ENCODE peak calls at places on chromosomes 5 and 9, in eight cellular contexts. I is mesenchymal stem cell, Y is endothelial cell of umbilical vein, D is kidney, Z is endodermal cell, X is H9, G is GM23248, V is neuronal stem cell. K is an unnamed sample.

GRCh38 chr5:137071941-137072340 is 427.2 kb downstream of the SPOCK1 start:
- DNase-seq in I (no peak), Y (peak; percentile 72), D (no peak), Z (no peak), X (no peak), G (peak; percentile 77), V (no peak), K (no peak)

GRCh38 chr9:68913054-68913453 is 100.9 kb downstream of the PRKACG start:
- DNase-seq in I (no peak), Y (no peak), D (no peak), Z (no peak), X (no peak), G (no peak), V (no peak), K (no peak)

GRCh38 chr9:127634021-127634420 is 21.9 kb downstream of the STXBP1 start:
- DNase-seq in I (no peak), Y (peak; percentile 49), D (no peak), Z (peak; percentile 62), X (no peak), G (no peak), V (no peak), K (peak; percentile 72)

GRCh38 chr5:86880785-86881492 is 263.2 kb downstream of the COX7C start:
- DNase-seq in I (peak; percentile 91), Y (peak; percentile 69), D (no peak), Z (peak; percentile 90), X (peak; percentile 89), G (peak; percentile 88), V (peak; percentile 55), K (peak; percentile 64)

GRCh38 chr5:61806491-61807020 is 474.5 kb downstream of the ZSWIM6 start:
- DNase-seq in I (no peak), Y (no peak), D (no peak), Z (no peak), X (no peak), G (no peak), V (no peak), K (no peak)

GRCh38 chr5:122085041-122085440 is 7.0 kb upstream of the LOX start:
- DNase-seq in I (no peak), Y (no peak), D (no peak), Z (no peak), X (no peak), G (no peak), V (no peak), K (no peak)

GRCh38 chr9:28678097-28678496 is 1104.8 kb upstream of the C9orf72 start:
- DNase-seq in I (no peak), Y (no peak), D (no peak), Z (no peak), X (no peak), G (no peak), V (no peak), K (peak; percentile 52)

GRCh38 chr5:55096860-55097259 is 5.6 kb upstream of the GZMA start:
- DNase-seq in I (no peak), Y (no peak), D (no peak), Z (no peak), X (no peak), G (no peak), V (no peak), K (no peak)

GRCh38 chr5:111697881-111698757 is 58.9 kb downstream of the NREP start:
- DNase-seq in I (peak; percentile 77), Y (peak; percentile 88), D (no peak), Z (peak; percentile 85), X (peak; percentile 59), G (peak; percentile 74), V (no peak), K (no peak)

GRCh38 chr5:77292026-77292757 is 81.7 kb downstream of the PDE8B start:
- DNase-seq in I (peak; percentile 8), Y (no peak), D (no peak), Z (no peak), X (no peak), G (peak; percentile 76), V (no peak), K (no peak)

GRCh38 chr9:119902611-119903010 is 533.4 kb upstream of the BRINP1 start:
- DNase-seq in I (no peak), Y (no peak), D (no peak), Z (no peak), X (no peak), G (no peak), V (no peak), K (no peak)

GRCh38 chr5:96000308-96000707 is 38.7 kb upstream of the ELL2 start:
- DNase-seq in I (no peak), Y (no peak), D (no peak), Z (no peak), X (no peak), G (no peak), V (no peak), K (no peak)

GRCh38 chr5:71922584-71923106 is 184.6 kb upstream of the MAP1B start:
- DNase-seq in I (peak; percentile 45), Y (peak; percentile 87), D (no peak), Z (peak; percentile 68), X (peak; percentile 37), G (peak; percentile 93), V (no peak), K (peak; percentile 92)

GRCh38 chr9:32431940-32432555 is 47.6 kb downstream of the ACO1 start:
- DNase-seq in I (peak; percentile 59), Y (peak; percentile 54), D (no peak), Z (peak; percentile 75), X (peak; percentile 43), G (peak; percentile 60), V (peak; percentile 12), K (peak; percentile 4)

GRCh38 chr9:37827483-37828165 is 27.0 kb downstream of the DCAF10 start:
- DNase-seq in I (no peak), Y (no peak), D (no peak), Z (no peak), X (no peak), G (no peak), V (no peak), K (no peak)

GRCh38 chr5:93601433-93602175 is 18.6 kb downstream of the NR2F1 start:
- DNase-seq in I (peak; percentile 34), Y (no peak), D (no peak), Z (no peak), X (no peak), G (no peak), V (no peak), K (no peak)

GRCh38 chr9:98107926-98108325 is 11.1 kb downstream of the TRIM14 start:
- DNase-seq in I (no peak), Y (no peak), D (no peak), Z (no peak), X (no peak), G (no peak), V (no peak), K (no peak)

GRCh38 chr9:36974731-36975130 is 59.3 kb downstream of the PAX5 start:
- DNase-seq in I (no peak), Y (no peak), D (no peak), Z (peak; percentile 55), X (peak; percentile 33), G (no peak), V (no peak), K (no peak)

GRCh38 chr5:15717002-15717401 is 217.0 kb downstream of the FBXL7 start:
- DNase-seq in I (peak; percentile 42), Y (peak; percentile 41), D (no peak), Z (no peak), X (no peak), G (peak; percentile 17), V (no peak), K (no peak)

GRCh38 chr5:172173771-172174170 is 14.3 kb downstream of the STK10 start:
- DNase-seq in I (peak; percentile 79), Y (no peak), D (no peak), Z (no peak), X (no peak), G (peak; percentile 60), V (no peak), K (peak; percentile 89)
- H3K4me1 ChIP-seq in I (peaks cover 33% of the 10 kb centered on the region), Y (peaks cover 10% of the 10 kb centered on the region), D (peaks cover 6% of the 10 kb centered on the region), Z (no peaks in the 10 kb centered on the region), X (peaks cover 3% of the 10 kb centered on the region), G (no peaks in the 10 kb centered on the region), V (peaks cover 4% of the 10 kb centered on the region), K (peaks cover 20% of the 10 kb centered on the region)

DNA sequence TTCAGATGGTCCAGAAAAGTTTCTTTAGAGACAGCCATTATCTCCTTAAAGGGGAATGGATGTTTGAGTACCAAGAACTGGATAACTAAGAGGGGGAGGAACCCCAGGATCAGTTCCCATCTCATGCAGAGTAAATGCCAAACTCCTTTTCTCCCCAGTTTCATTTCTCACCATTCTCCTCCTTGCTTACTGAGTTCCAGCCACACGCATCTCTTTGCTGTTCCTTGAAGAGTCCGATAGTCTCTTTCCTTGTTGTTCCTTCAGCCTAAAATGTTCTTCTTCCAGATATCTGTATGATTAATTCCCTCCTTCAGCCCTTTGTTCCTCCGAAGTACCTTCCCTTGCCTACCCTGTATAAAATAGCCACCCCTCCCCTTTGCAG is 30.0 kb downstream of the KDM4C start:
- DNase-seq in I (no peak), Y (no peak), D (no peak), Z (no peak), X (no peak), G (peak; percentile 6), V (no peak), K (no peak)
- H3K9ac ChIP-seq in I (peak overlapping the region; percentile 68), Y (peak overlapping the region; percentile 45), D (no peak overlapping the region), Z (peak overlapping the region; percentile 21), X (no peak overlapping the region), G (peak overlapping the region; percentile 25), V (no peak overlapping the region), K (no peak overlapping the region)

DNA sequence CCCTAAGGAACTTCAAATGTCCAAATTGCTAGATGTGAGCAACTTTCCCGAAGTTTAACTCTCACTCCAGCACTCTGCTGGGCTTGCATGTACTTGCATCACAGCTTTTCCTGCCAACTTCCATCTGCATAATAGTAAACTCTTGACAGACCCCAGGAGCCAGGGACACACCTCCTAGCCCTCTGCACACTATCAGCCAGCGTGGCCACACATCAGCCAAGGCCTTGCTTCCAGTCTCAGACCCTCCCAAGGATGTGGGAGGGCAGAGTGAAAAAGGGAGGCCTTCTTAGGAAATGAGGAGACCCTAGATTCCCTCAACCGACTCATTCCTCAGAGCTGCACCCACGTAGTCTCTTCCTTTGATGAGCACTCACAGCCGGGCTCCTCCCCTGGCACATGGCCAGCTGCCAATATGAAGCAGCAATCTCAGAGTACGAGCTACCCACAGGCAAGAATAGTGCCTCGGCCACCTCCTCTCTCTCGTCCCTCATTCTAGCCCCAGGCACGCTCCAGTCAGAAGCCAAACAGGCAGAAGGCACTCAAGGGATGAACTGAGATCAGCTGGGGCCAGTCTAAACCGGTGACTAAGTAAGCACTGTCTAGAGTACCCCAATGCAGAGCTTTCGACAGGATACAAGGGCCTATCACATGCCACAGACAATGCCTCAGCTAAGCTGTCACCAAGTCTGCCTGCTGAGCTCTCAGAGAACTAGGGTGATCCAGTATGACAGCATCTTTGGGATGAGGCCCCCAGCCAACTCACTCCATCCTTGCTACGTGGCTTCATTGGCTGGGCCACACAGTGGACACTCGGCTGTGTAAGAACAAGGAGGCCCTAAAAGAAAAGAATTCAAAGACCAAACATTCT is 2.3 kb downstream of the P4HA2 start:
- DNase-seq in I (peak; percentile 81), Y (no peak), D (peak; percentile 81), Z (peak; percentile 40), X (peak; percentile 17), G (peak; percentile 95), V (no peak), K (peak; percentile 88)
- H3K4me1 ChIP-seq in I (peaks cover 26% of the 10 kb centered on the region), Y (no peaks in the 10 kb centered on the region), D (peaks cover 12% of the 10 kb centered on the region), Z (no peaks in the 10 kb centered on the region), X (no peaks in the 10 kb centered on the region), G (peaks cover 60% of the 10 kb centered on the region), V (no peaks in the 10 kb centered on the region), K (peaks cover 62% of the 10 kb centered on the region)

DNA sequence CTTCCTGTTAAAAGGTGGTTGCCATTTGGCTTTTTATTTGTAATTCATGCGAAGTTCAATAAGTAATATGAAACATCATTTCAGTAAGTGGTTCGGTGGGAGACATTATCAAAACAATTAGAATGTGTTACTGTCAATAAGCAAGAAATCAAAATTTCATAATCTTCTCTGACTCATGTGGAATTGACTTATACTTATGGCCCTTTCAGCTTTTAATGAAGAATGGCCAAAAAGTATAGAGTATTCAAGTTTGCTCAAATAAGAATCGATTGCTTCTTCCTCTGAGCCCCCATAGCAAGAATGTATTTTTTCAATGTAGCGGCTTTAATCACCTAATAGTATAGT is 174.5 kb downstream of the AOPEP start:
- DNase-seq in I (no peak), Y (no peak), D (no peak), Z (no peak), X (no peak), G (no peak), V (no peak), K (no peak)
- H3K9ac ChIP-seq in I (peak overlapping the region; percentile 88), Y (no peak overlapping the region), D (no peak overlapping the region), Z (no peak overlapping the region), X (no peak overlapping the region), G (no peak overlapping the region), V (no peak overlapping the region), K (no peak overlapping the region)